ENCODE peak calls at places on chromosomes 16 and 17, in eight cellular contexts. U is smooth muscle cell of the brain vasculature, H is NCI-H82, K is EH, F is GM19239, A is aorta, M is KBM-7, N is NCI-H1436. O is an unnamed sample.

GRCh38 chr16:48035142-48035541 is 120.7 kb downstream of the ABCC12 start:
- DNase-seq in U (no peak), H (no peak), K (no peak), F (no peak), A (no peak), M (no peak), N (no peak), O (no peak)

GRCh38 chr16:20811889-20812439 is 5.6 kb downstream of the REXO5 start:
- DNase-seq in U (no peak), H (no peak), K (no peak), F (no peak), A (no peak), M (no peak), N (no peak), O (no peak)

GRCh38 chr16:27179500-27180072 is 23.7 kb upstream of the KDM8 start:
- DNase-seq in U (no peak), H (peak), K (peak), F (peak), A (peak), M (peak), N (no peak), O (peak)

GRCh38 chr17:41835800-41836549 is at the start of gene NT5C3B:
- DNase-seq in U (no peak), H (peak), K (peak), F (peak), A (peak), M (peak), N (peak), O (no peak)

GRCh38 chr17:57869599-57870282 is 19.9 kb upstream of the MRPS23 start:
- DNase-seq in U (no peak), H (peak), K (peak), F (no peak), A (no peak), M (no peak), N (no peak), O (no peak)

GRCh38 chr17:39527220-39527813 is 66.0 kb downstream of the CDK12 start:
- DNase-seq in U (no peak), H (peak), K (peak), F (no peak), A (no peak), M (peak), N (peak), O (no peak)

GRCh38 chr16:85645021-85645589 is 32.0 kb downstream of the GSE1 start:
- DNase-seq in U (no peak), H (no peak), K (no peak), F (no peak), A (no peak), M (no peak), N (no peak), O (no peak)

GRCh38 chr16:4862639-4863038 is 15.4 kb downstream of the UBN1 start:
- DNase-seq in U (no peak), H (no peak), K (no peak), F (no peak), A (no peak), M (no peak), N (no peak), O (no peak)

GRCh38 chr17:1087381-1088241 is 90.7 kb downstream of the TIMM22 start:
- DNase-seq in U (no peak), H (peak), K (no peak), F (no peak), A (peak), M (no peak), N (peak), O (no peak)

GRCh38 chr17:73690581-73691135 is 46.4 kb upstream of the SDK2 start:
- DNase-seq in U (no peak), H (peak), K (no peak), F (no peak), A (no peak), M (no peak), N (no peak), O (no peak)

GRCh38 chr17:81301195-81302144 is 6.4 kb upstream of the SLC38A10 start:
- DNase-seq in U (no peak), H (no peak), K (no peak), F (no peak), A (no peak), M (no peak), N (no peak), O (no peak)

GRCh38 chr16:23354246-23354645 is 52.1 kb downstream of the SCNN1B start:
- DNase-seq in U (no peak), H (no peak), K (no peak), F (no peak), A (no peak), M (no peak), N (no peak), O (no peak)

GRCh38 chr17:16911141-16911937 is 60.6 kb downstream of the TNFRSF13B start:
- DNase-seq in U (no peak), H (no peak), K (no peak), F (no peak), A (no peak), M (no peak), N (no peak), O (no peak)